ENCODE peak calls at places on chromosome 15, in eight cellular contexts. K, O, S, G, A, H, F and Q are unnamed samples.

GRCh38 chr15:39591141-39591895 is 10.4 kb downstream of the THBS1 start:
- DNase-seq in K (no peak), O (no peak), S (no peak), G (no peak), A (no peak), H (no peak), F (no peak), Q (no peak)

GRCh38 chr15:77393471-77393840 is 26.4 kb downstream of the PEAK1 start:
- DNase-seq in K (no peak), O (no peak), S (no peak), G (no peak), A (no peak), H (no peak), F (no peak), Q (no peak)

GRCh38 chr15:74995779-74996765 is 709 bp downstream of the SCAMP5 start:
- DNase-seq in K (peak), O (no peak), S (no peak), G (no peak), A (no peak), H (peak), F (no peak), Q (no peak)

GRCh38 chr15:87672309-87672897 is 584.1 kb downstream of the NTRK3 start:
- DNase-seq in K (no peak), O (no peak), S (peak), G (peak), A (no peak), H (peak), F (no peak), Q (peak)

GRCh38 chr15:40731034-40731433 is 24.0 kb downstream of the RMDN3 start:
- DNase-seq in K (no peak), O (no peak), S (no peak), G (no peak), A (no peak), H (no peak), F (no peak), Q (no peak)

GRCh38 chr15:33135355-33135781 is 59.1 kb downstream of the FMN1 start:
- DNase-seq in K (no peak), O (no peak), S (no peak), G (no peak), A (no peak), H (no peak), F (no peak), Q (no peak)

GRCh38 chr15:36278219-36278618 is 301.2 kb upstream of the CDIN1 start:
- DNase-seq in K (no peak), O (no peak), S (peak), G (peak), A (no peak), H (no peak), F (no peak), Q (no peak)

GRCh38 chr15:41286665-41287333 is 45.6 kb downstream of the OIP5 start:
- DNase-seq in K (no peak), O (no peak), S (no peak), G (peak), A (no peak), H (no peak), F (no peak), Q (no peak)

GRCh38 chr15:28098766-28099554 is at the start of gene OCA2:
- DNase-seq in K (no peak), O (peak), S (peak), G (peak), A (peak), H (no peak), F (no peak), Q (peak)

GRCh38 chr15:75195122-75195765 is 6.4 kb upstream of the C15orf39 start:
- DNase-seq in K (peak), O (no peak), S (no peak), G (no peak), A (no peak), H (no peak), F (no peak), Q (no peak)

GRCh38 chr15:74960995-74961588 is 4.5 kb upstream of the RPP25 start:
- DNase-seq in K (no peak), O (no peak), S (no peak), G (no peak), A (no peak), H (no peak), F (no peak), Q (no peak)

GRCh38 chr15:92907880-92908279 is 7.8 kb downstream of the CHD2 start:
- DNase-seq in K (no peak), O (no peak), S (peak), G (peak), A (peak), H (no peak), F (no peak), Q (no peak)

GRCh38 chr15:78360426-78360825 is 20.3 kb downstream of the CRABP1 start:
- DNase-seq in K (no peak), O (no peak), S (no peak), G (no peak), A (no peak), H (peak), F (no peak), Q (peak)

GRCh38 chr15:80818996-80819395 is 39.8 kb downstream of the CEMIP start:
- DNase-seq in K (no peak), O (no peak), S (peak), G (no peak), A (no peak), H (no peak), F (no peak), Q (no peak)

GRCh38 chr15:74830868-74831267 is 4.4 kb downstream of the CPLX3 start:
- DNase-seq in K (no peak), O (no peak), S (no peak), G (no peak), A (no peak), H (peak), F (no peak), Q (no peak)